ENCODE peak calls at places on chromosome 13, in seven cellular contexts. G is fibroblast of lung; R is CD8-positive, alpha-beta T cell; J is stomach; T is osteoblast; B is tibial nerve; P is breast epithelium. F is an unnamed sample.

GRCh38 chr13:42110410-42111155 is 62.1 kb downstream of the DGKH start:
- DNase-seq in R (no peak), J (no peak), P (no peak), T (peak; percentile 79), G (peak; percentile 70), B (no peak), F (peak; percentile 17)

GRCh38 chr13:99215466-99215865 is 14.8 kb downstream of the UBAC2 start:
- DNase-seq in J (no peak), B (no peak), T (no peak), G (no peak), R (peak; percentile 84), P (no peak), F (no peak)

GRCh38 chr13:68714292-68714691 is 1393.3 kb upstream of the ATXN8OS start:
- DNase-seq in G (peak; percentile 9), P (no peak), B (no peak), T (no peak), R (no peak), J (no peak), F (no peak)

GRCh38 chr13:103908274-103908673 is 842.1 kb upstream of the SLC10A2 start:
- DNase-seq in P (no peak), J (no peak), T (no peak), B (no peak), R (no peak), G (no peak), F (no peak)

GRCh38 chr13:38686635-38687245 is at the start of gene FREM2:
- DNase-seq in G (peak; percentile 59), J (peak; percentile 57), R (no peak), P (no peak), B (no peak), T (peak; percentile 37), F (peak; percentile 90)

GRCh38 chr13:106513025-106513424 is 22.4 kb downstream of the EFNB2 start:
- DNase-seq in R (no peak), G (peak; percentile 81), J (no peak), P (no peak), T (no peak), B (no peak), F (no peak)

GRCh38 chr13:108326318-108326717 is 56.8 kb downstream of the TNFSF13B start:
- DNase-seq in J (no peak), P (no peak), R (no peak), T (no peak), G (no peak), B (no peak), F (no peak)

GRCh38 chr13:40026174-40026585 is 370.7 kb downstream of the COG6 start:
- DNase-seq in R (no peak), B (no peak), P (no peak), T (no peak), G (peak; percentile 73), J (no peak), F (no peak)

GRCh38 chr13:52751196-52751595 is 11.6 kb upstream of the CNMD start:
- DNase-seq in J (no peak), T (no peak), B (no peak), R (no peak), P (no peak), G (no peak), F (no peak)

GRCh38 chr13:85314686-85315085 is 484.5 kb downstream of the SLITRK6 start:
- DNase-seq in G (no peak), R (no peak), J (no peak), T (no peak), B (no peak), P (no peak), F (no peak)

GRCh38 chr13:98301721-98302120 is 124.7 kb upstream of the RNF113B start:
- DNase-seq in T (peak; percentile 72), P (no peak), R (no peak), J (no peak), B (no peak), G (peak; percentile 73), F (no peak)

GRCh38 chr13:71320452-71320851 is 546.6 kb downstream of the DACH1 start:
- DNase-seq in J (no peak), T (no peak), G (no peak), P (no peak), B (no peak), R (no peak), F (peak; percentile 1)

GRCh38 chr13:65656740-65657329 is 1573.3 kb downstream of the PCDH9 start:
- DNase-seq in J (no peak), G (peak; percentile 12), T (no peak), P (no peak), B (no peak), R (no peak), F (no peak)

GRCh38 chr13:36431204-36432105 is 840 bp upstream of the CCNA1 start:
- DNase-seq in P (no peak), T (peak; percentile 67), R (no peak), J (no peak), G (no peak), B (no peak), F (peak; percentile 67)

GRCh38 chr13:21385710-21386109 is 73.4 kb downstream of the ZDHHC20 start:
- DNase-seq in T (no peak), P (no peak), J (no peak), G (no peak), B (no peak), R (no peak), F (no peak)

DNA sequence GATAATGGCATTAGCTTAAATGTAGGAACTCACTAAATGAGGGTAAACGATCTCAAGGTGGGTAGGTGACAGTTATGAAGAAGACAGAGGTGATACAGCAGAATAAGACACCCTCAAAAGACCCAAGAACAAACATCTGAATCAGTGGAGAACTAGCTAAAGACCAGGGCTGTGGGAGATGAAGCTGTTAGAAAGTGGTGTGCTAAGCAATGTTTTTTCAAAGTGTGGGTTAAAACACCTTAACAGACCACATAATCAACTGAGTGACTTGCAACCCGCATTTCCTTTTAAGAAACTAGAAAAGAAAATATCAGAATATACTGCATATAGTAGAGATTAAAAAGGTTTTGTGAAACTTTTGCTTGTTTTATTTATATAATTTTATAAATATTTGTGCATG is 70.0 kb downstream of the ZDHHC20 start:
- DNase-seq in B (no peak), P (no peak), G (no peak), J (no peak), R (no peak), T (no peak), F (no peak)
- H3K36me3 ChIP-seq in B (peaks cover 85% of the 10 kb centered on the region), P (no peaks in the 10 kb centered on the region), G (no peaks in the 10 kb centered on the region), J (peaks cover 97% of the 10 kb centered on the region), R (no peaks in the 10 kb centered on the region), T (peaks cover 21% of the 10 kb centered on the region), F (no peaks in the 10 kb centered on the region)

GRCh38 chr13:110509971-110510786 is 51.3 kb downstream of the RAB20 start:
- DNase-seq in R (no peak), G (no peak), B (no peak), J (no peak), T (peak; percentile 60), P (no peak), F (no peak)
- H3K36me3 ChIP-seq in R (no peaks in the 10 kb centered on the region), G (peaks cover 22% of the 10 kb centered on the region), B (peaks cover 96% of the 10 kb centered on the region), J (peaks cover 89% of the 10 kb centered on the region), T (peaks cover 94% of the 10 kb centered on the region), P (no peaks in the 10 kb centered on the region), F (peaks cover 16% of the 10 kb centered on the region)

GRCh38 chr13:114244637-114245036 is 9.9 kb downstream of the CDC16 start:
- DNase-seq in P (no peak), R (no peak), G (no peak), B (no peak), T (no peak), J (no peak), F (no peak)

GRCh38 chr13:114248011-114248410 is 13.3 kb downstream of the CDC16 start:
- DNase-seq in P (no peak), B (no peak), J (no peak), R (no peak), G (peak; percentile 83), T (peak; percentile 27), F (no peak)

DNA sequence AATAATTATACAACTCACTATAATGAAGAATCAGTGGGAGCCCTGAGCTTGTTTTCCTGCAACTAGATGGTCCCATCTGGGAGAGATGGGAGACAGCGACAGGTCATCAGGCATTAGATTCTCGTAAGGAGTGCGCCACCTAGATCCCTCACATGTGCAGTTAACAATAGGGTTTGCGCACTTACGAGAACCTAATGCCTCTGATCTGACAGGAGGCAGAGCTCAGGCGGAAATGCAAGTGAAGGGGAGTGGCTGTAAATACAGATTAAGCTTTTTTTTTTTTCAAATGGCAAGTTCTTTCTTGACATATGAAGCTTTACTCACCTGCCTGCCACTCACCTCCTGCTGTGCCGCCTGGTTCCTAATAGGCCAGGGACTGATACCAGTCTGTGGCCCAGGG is 14.4 kb downstream of the CDC16 start:
- DNase-seq in B (no peak), J (peak; percentile 64), R (no peak), G (no peak), T (no peak), P (no peak), F (no peak)
- H3K36me3 ChIP-seq in B (peaks cover 98% of the 10 kb centered on the region), J (peaks cover 99% of the 10 kb centered on the region), R (peaks cover 76% of the 10 kb centered on the region), G (peaks cover 17% of the 10 kb centered on the region), T (peaks cover 86% of the 10 kb centered on the region), P (peaks cover 15% of the 10 kb centered on the region), F (peaks cover 39% of the 10 kb centered on the region)

DNA sequence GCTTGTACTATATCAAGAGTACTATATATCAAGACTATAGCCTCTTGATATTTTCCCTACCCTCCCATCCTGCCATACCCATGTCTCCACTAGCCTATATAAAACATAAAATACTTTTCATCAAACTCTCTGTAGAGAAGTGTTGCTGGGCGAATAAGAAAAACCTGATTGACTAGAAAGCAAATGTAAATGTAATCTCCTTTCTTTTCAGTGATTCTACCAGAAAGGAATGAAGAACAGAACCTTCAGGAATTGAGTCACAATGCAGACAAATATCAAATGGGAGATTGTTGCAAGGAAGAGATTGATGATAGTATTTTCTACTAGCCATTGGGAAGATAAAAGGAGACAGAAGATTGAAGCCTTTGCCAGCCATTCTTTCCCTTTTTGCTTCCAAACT is 89.2 kb downstream of the KCNRG start:
- DNase-seq in T (peak; percentile 57), J (no peak), B (no peak), G (peak; percentile 66), P (no peak), R (no peak), F (no peak)
- H3K36me3 ChIP-seq in T (peaks cover 1% of the 10 kb centered on the region), J (no peaks in the 10 kb centered on the region), B (peaks cover 3% of the 10 kb centered on the region), G (no peaks in the 10 kb centered on the region), P (no peaks in the 10 kb centered on the region), R (no peaks in the 10 kb centered on the region), F (no peaks in the 10 kb centered on the region)

GRCh38 chr13:113540523-113540922 is 44.0 kb upstream of the TFDP1 start:
- DNase-seq in G (no peak), T (peak; percentile 61), B (no peak), P (no peak), R (no peak), J (no peak), F (no peak)

GRCh38 chr13:113538689-113539058 is 45.9 kb upstream of the TFDP1 start:
- DNase-seq in R (no peak), B (no peak), T (no peak), G (no peak), J (no peak), P (peak; percentile 12), F (peak; percentile 39)

GRCh38 chr13:113539176-113539575 is 45.4 kb upstream of the TFDP1 start:
- DNase-seq in P (peak; percentile 15), J (no peak), G (no peak), B (no peak), T (no peak), R (no peak), F (peak; percentile 32)

GRCh38 chr13:113537909-113538688 is 46.5 kb upstream of the TFDP1 start:
- DNase-seq in G (no peak), B (no peak), T (no peak), R (no peak), P (peak; percentile 12), J (no peak), F (peak; percentile 35)

GRCh38 chr13:113539822-113540221 is 44.7 kb upstream of the TFDP1 start:
- DNase-seq in B (no peak), G (no peak), R (no peak), J (no peak), T (no peak), P (peak; percentile 22), F (no peak)
- H3K36me3 ChIP-seq in B (peaks cover 81% of the 10 kb centered on the region), G (peaks cover 25% of the 10 kb centered on the region), R (no peaks in the 10 kb centered on the region), J (peaks cover 81% of the 10 kb centered on the region), T (peaks cover 54% of the 10 kb centered on the region), P (no peaks in the 10 kb centered on the region), F (no peaks in the 10 kb centered on the region)

F was measured in H7.